ENCODE peak calls at places on chromosomes 11 and 22, in six cellular contexts. One of them, this sample, is unnamed.
A peak's percentile ranks its signal among the peaks of the same experiment; 100 is the strongest.

GRCh38 chr22:35539910-35540599 is 576 bp upstream of the RASD2 start:
- DNase-seq in bronchial epithelial cell: no peak
- DNase-seq in transverse colon: peak; percentile 78
- DNase-seq in GM12865: peak; percentile 55
- DNase-seq in cardiac muscle cell: peak; percentile 78
- DNase-seq in cardiac fibroblast: no peak
- DNase-seq in this sample: peak; percentile 96

GRCh38 chr11:62458212-62459002 is 39.6 kb downstream of the SCGB1A1 start:
- DNase-seq in cardiac muscle cell: no peak
- DNase-seq in cardiac fibroblast: no peak
- DNase-seq in GM12865: no peak
- DNase-seq in bronchial epithelial cell: no peak
- DNase-seq in transverse colon: no peak
- DNase-seq in this sample: peak; percentile 68

GRCh38 chr11:30281476-30282288 is 41.2 kb upstream of the ARL14EP start:
- DNase-seq in GM12865: no peak
- DNase-seq in cardiac fibroblast: no peak
- DNase-seq in transverse colon: no peak
- DNase-seq in cardiac muscle cell: no peak
- DNase-seq in bronchial epithelial cell: no peak
- DNase-seq in this sample: no peak

GRCh38 chr11:35292290-35292689 is 127.1 kb downstream of the SLC1A2 start:
- DNase-seq in GM12865: no peak
- DNase-seq in cardiac muscle cell: no peak
- DNase-seq in cardiac fibroblast: no peak
- DNase-seq in transverse colon: no peak
- DNase-seq in bronchial epithelial cell: no peak
- DNase-seq in this sample: no peak

GRCh38 chr22:24208012-24208749 is 26.9 kb downstream of the SUSD2 start:
- DNase-seq in GM12865: no peak
- DNase-seq in cardiac muscle cell: no peak
- DNase-seq in bronchial epithelial cell: peak; percentile 99
- DNase-seq in cardiac fibroblast: peak; percentile 100
- DNase-seq in transverse colon: no peak
- DNase-seq in this sample: peak; percentile 96

GRCh38 chr11:66045177-66045639 is 3.8 kb downstream of the GAL3ST3 start:
- DNase-seq in GM12865: peak; percentile 90
- DNase-seq in cardiac muscle cell: peak; percentile 92
- DNase-seq in bronchial epithelial cell: peak; percentile 51
- DNase-seq in transverse colon: peak; percentile 83
- DNase-seq in cardiac fibroblast: peak; percentile 80
- DNase-seq in this sample: peak; percentile 98

GRCh38 chr11:67646535-67647336 is 3.8 kb downstream of the ACY3 start:
- DNase-seq in GM12865: peak; percentile 86
- DNase-seq in cardiac muscle cell: no peak
- DNase-seq in cardiac fibroblast: no peak
- DNase-seq in transverse colon: peak; percentile 79
- DNase-seq in bronchial epithelial cell: no peak
- DNase-seq in this sample: peak; percentile 69

GRCh38 chr11:22387126-22387525 is 48.9 kb downstream of the SLC17A6 start:
- DNase-seq in transverse colon: no peak
- DNase-seq in bronchial epithelial cell: no peak
- DNase-seq in cardiac muscle cell: no peak
- DNase-seq in GM12865: no peak
- DNase-seq in cardiac fibroblast: no peak
- DNase-seq in this sample: no peak

GRCh38 chr11:111918390-111919256 is at the start of gene C11orf52:
- DNase-seq in bronchial epithelial cell: peak; percentile 79
- DNase-seq in cardiac fibroblast: peak; percentile 44
- DNase-seq in transverse colon: peak; percentile 81
- DNase-seq in cardiac muscle cell: peak; percentile 73
- DNase-seq in GM12865: no peak
- DNase-seq in this sample: no peak

GRCh38 chr11:3840289-3840869 is 380 bp downstream of the RHOG start:
- DNase-seq in bronchial epithelial cell: no peak
- DNase-seq in cardiac muscle cell: peak; percentile 79
- DNase-seq in transverse colon: peak; percentile 27
- DNase-seq in cardiac fibroblast: no peak
- DNase-seq in GM12865: peak; percentile 41
- DNase-seq in this sample: peak; percentile 72

GRCh38 chr11:92340839-92341238 is 116.2 kb downstream of the FAT3 start:
- DNase-seq in GM12865: peak; percentile 28
- DNase-seq in bronchial epithelial cell: peak; percentile 29
- DNase-seq in transverse colon: peak; percentile 8
- DNase-seq in cardiac muscle cell: no peak
- DNase-seq in cardiac fibroblast: peak; percentile 48
- DNase-seq in this sample: no peak

GRCh38 chr11:72483412-72484186 is 49.3 kb upstream of the CLPB start:
- DNase-seq in transverse colon: no peak
- DNase-seq in bronchial epithelial cell: peak; percentile 96
- DNase-seq in cardiac fibroblast: peak; percentile 87
- DNase-seq in cardiac muscle cell: no peak
- DNase-seq in GM12865: peak; percentile 9
- DNase-seq in this sample: peak; percentile 56

GRCh38 chr11:35717043-35717442 is 54.5 kb downstream of the TRIM44 start:
- DNase-seq in transverse colon: no peak
- DNase-seq in bronchial epithelial cell: peak; percentile 3
- DNase-seq in GM12865: peak; percentile 18
- DNase-seq in cardiac muscle cell: peak; percentile 30
- DNase-seq in cardiac fibroblast: no peak
- DNase-seq in this sample: no peak

GRCh38 chr11:58647866-58648265 is 25.4 kb downstream of the CNTF start:
- DNase-seq in cardiac muscle cell: no peak
- DNase-seq in transverse colon: no peak
- DNase-seq in cardiac fibroblast: no peak
- DNase-seq in bronchial epithelial cell: no peak
- DNase-seq in GM12865: peak; percentile 18
- DNase-seq in this sample: no peak

GRCh38 chr11:120792306-120792705 is 231.6 kb upstream of the TBCEL start:
- DNase-seq in GM12865: no peak
- DNase-seq in cardiac fibroblast: no peak
- DNase-seq in bronchial epithelial cell: no peak
- DNase-seq in cardiac muscle cell: peak; percentile 23
- DNase-seq in transverse colon: peak; percentile 30
- DNase-seq in this sample: no peak

GRCh38 chr11:75147875-75148263 is 3.0 kb upstream of the SLCO2B1 start:
- DNase-seq in cardiac muscle cell: no peak
- DNase-seq in transverse colon: peak; percentile 43
- DNase-seq in cardiac fibroblast: no peak
- DNase-seq in bronchial epithelial cell: no peak
- DNase-seq in GM12865: no peak
- DNase-seq in this sample: no peak

GRCh38 chr11:67999201-67999629 is 4.7 kb downstream of the UNC93B1 start:
- DNase-seq in cardiac fibroblast: no peak
- DNase-seq in GM12865: peak; percentile 0
- DNase-seq in bronchial epithelial cell: no peak
- DNase-seq in transverse colon: no peak
- DNase-seq in cardiac muscle cell: no peak
- DNase-seq in this sample: peak; percentile 37

GRCh38 chr11:82606738-82607137 is 126.9 kb downstream of the FAM181B start:
- DNase-seq in transverse colon: no peak
- DNase-seq in cardiac fibroblast: no peak
- DNase-seq in cardiac muscle cell: no peak
- DNase-seq in bronchial epithelial cell: no peak
- DNase-seq in GM12865: no peak
- DNase-seq in this sample: no peak

GRCh38 chr11:61626580-61627380 is 45.9 kb upstream of the SYT7 start:
- DNase-seq in cardiac muscle cell: peak; percentile 91
- DNase-seq in cardiac fibroblast: peak; percentile 27
- DNase-seq in bronchial epithelial cell: peak; percentile 94
- DNase-seq in transverse colon: peak; percentile 84
- DNase-seq in GM12865: no peak
- DNase-seq in this sample: peak; percentile 63

GRCh38 chr11:111777094-111778046 is 11.2 kb upstream of the PPP2R1B start:
- DNase-seq in bronchial epithelial cell: peak; percentile 63
- DNase-seq in cardiac muscle cell: peak; percentile 71
- DNase-seq in GM12865: peak; percentile 77
- DNase-seq in cardiac fibroblast: peak; percentile 88
- DNase-seq in transverse colon: no peak
- DNase-seq in this sample: peak; percentile 73

DNA sequence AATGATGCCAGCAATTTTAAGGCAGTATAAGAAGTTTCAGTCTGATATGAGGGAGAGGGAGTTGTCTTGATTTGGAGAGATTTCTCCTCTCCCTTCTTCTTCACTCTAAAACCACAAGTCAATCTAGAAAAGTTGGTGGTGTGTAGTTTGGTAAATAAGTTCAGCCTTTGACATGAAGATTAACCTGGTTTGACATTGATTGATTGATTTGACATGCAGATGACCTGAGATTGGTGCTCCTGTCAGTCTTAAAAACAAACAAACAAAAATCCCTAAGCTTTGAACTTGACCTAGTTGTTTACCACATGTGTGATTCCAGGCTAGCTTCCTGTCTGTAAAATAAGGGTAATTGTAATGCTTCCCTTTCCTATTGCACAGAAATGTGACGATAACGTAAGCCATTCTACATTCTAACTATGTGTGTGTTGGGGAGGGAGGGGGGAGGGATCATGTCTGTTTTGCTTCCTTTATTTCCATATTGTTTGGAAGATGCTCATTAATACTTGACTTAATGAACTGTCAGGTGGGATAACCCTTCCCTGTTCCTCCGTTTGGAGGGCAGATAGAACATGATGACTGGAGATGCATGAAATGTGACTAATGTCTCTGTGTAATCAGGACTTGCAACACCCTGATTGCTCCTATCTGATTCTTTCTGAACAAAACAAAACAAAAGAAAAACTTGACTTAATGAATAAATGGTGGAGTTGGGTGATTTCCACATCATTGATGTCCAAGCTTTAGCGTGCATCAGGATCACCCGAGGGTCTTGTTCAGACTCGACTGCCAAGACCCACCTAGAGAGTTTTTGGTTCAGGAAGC is 106.0 kb upstream of the CLMP start:
- DNase-seq in cardiac muscle cell: no peak
- DNase-seq in bronchial epithelial cell: peak; percentile 83
- DNase-seq in cardiac fibroblast: peak; percentile 43
- DNase-seq in transverse colon: no peak
- DNase-seq in GM12865: peak; percentile 66
- DNase-seq in this sample: no peak
- H3K4me3 ChIP-seq in cardiac muscle cell: no peak overlapping the region
- H3K4me3 ChIP-seq in bronchial epithelial cell: no peak overlapping the region
- H3K4me3 ChIP-seq in cardiac fibroblast: peak overlapping the region; percentile 21
- H3K4me3 ChIP-seq in transverse colon: no peak overlapping the region
- H3K4me3 ChIP-seq in GM12865: no peak overlapping the region
- H3K4me3 ChIP-seq in this sample: peak overlapping the region; percentile 70

GRCh38 chr22:17334054-17334453 is 35.2 kb upstream of the CECR2 start:
- DNase-seq in bronchial epithelial cell: no peak
- DNase-seq in GM12865: no peak
- DNase-seq in cardiac fibroblast: no peak
- DNase-seq in transverse colon: no peak
- DNase-seq in cardiac muscle cell: no peak
- DNase-seq in this sample: no peak
- H3K4me3 ChIP-seq in bronchial epithelial cell: no peak overlapping the region
- H3K4me3 ChIP-seq in GM12865: no peak overlapping the region
- H3K4me3 ChIP-seq in cardiac fibroblast: no peak overlapping the region
- H3K4me3 ChIP-seq in transverse colon: no peak overlapping the region
- H3K4me3 ChIP-seq in cardiac muscle cell: no peak overlapping the region
- H3K4me3 ChIP-seq in this sample: no peak overlapping the region

GRCh38 chr11:2789791-2790580 is 90.2 kb upstream of the KCNQ1OT1 start:
- DNase-seq in cardiac fibroblast: no peak
- DNase-seq in cardiac muscle cell: no peak
- DNase-seq in GM12865: no peak
- DNase-seq in bronchial epithelial cell: no peak
- DNase-seq in transverse colon: peak; percentile 4
- DNase-seq in this sample: peak; percentile 56

GRCh38 chr11:2791139-2791520 is 91.3 kb upstream of the KCNQ1OT1 start:
- DNase-seq in bronchial epithelial cell: no peak
- DNase-seq in cardiac fibroblast: no peak
- DNase-seq in GM12865: no peak
- DNase-seq in cardiac muscle cell: no peak
- DNase-seq in transverse colon: peak; percentile 7
- DNase-seq in this sample: peak; percentile 64

GRCh38 chr11:2790581-2790925 is 90.8 kb upstream of the KCNQ1OT1 start:
- DNase-seq in transverse colon: peak; percentile 6
- DNase-seq in GM12865: no peak
- DNase-seq in cardiac muscle cell: no peak
- DNase-seq in bronchial epithelial cell: no peak
- DNase-seq in cardiac fibroblast: no peak
- DNase-seq in this sample: peak; percentile 54

GRCh38 chr11:2792376-2793250 is 92.8 kb upstream of the KCNQ1OT1 start:
- DNase-seq in cardiac muscle cell: no peak
- DNase-seq in transverse colon: peak; percentile 7
- DNase-seq in bronchial epithelial cell: no peak
- DNase-seq in GM12865: no peak
- DNase-seq in cardiac fibroblast: no peak
- DNase-seq in this sample: peak; percentile 83

GRCh38 chr11:2791521-2792375 is 92.0 kb upstream of the KCNQ1OT1 start:
- DNase-seq in cardiac muscle cell: no peak
- DNase-seq in cardiac fibroblast: no peak
- DNase-seq in transverse colon: peak; percentile 14
- DNase-seq in GM12865: no peak
- DNase-seq in bronchial epithelial cell: no peak
- DNase-seq in this sample: peak; percentile 75
- H3K4me3 ChIP-seq in cardiac muscle cell: no peak overlapping the region
- H3K4me3 ChIP-seq in cardiac fibroblast: no peak overlapping the region
- H3K4me3 ChIP-seq in transverse colon: peak overlapping the region; percentile 55
- H3K4me3 ChIP-seq in GM12865: no peak overlapping the region
- H3K4me3 ChIP-seq in bronchial epithelial cell: peak overlapping the region; percentile 24
- H3K4me3 ChIP-seq in this sample: no peak overlapping the region

DNA sequence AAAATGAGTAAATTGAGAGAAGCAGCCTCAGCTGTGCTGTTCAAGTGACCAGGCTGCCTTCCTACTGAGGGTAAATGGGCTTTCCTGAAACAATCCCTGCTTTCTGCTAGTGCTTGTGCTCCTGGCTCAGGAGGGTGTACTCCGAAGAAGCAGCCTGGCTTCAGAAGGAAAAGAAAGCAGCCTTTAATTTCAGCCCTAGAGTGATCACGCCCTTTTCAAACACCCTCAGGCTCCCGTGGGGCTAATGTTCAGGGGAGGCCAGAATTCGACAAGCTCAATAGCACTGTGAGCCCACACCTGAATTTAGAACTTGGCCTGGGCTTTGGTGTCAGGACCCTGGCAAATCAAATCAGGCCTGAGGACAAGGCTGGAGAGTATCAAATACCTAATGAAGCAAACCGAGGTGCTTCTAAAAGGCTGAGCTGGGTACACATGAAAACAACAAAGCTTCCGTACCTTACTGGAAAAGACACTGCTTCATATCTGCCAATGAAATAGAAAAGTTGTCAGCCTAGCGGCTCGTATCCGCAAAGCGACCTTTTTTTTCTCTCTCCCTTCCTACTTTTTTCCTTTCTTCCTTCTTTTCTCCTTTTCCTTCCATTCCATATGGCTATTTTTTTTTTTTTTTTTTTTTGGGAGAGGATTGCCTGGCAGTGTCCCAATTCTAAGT is 387.8 kb downstream of the SOX6 start:
- DNase-seq in transverse colon: no peak
- DNase-seq in cardiac fibroblast: peak; percentile 30
- DNase-seq in cardiac muscle cell: no peak
- DNase-seq in bronchial epithelial cell: peak; percentile 32
- DNase-seq in GM12865: no peak
- DNase-seq in this sample: no peak
- H3K4me3 ChIP-seq in transverse colon: no peak overlapping the region
- H3K4me3 ChIP-seq in cardiac fibroblast: no peak overlapping the region
- H3K4me3 ChIP-seq in cardiac muscle cell: no peak overlapping the region
- H3K4me3 ChIP-seq in bronchial epithelial cell: no peak overlapping the region
- H3K4me3 ChIP-seq in GM12865: no peak overlapping the region
- H3K4me3 ChIP-seq in this sample: no peak overlapping the region

This sample was measured in osteoblast.